ENCODE peak calls at places on chromosomes 6 and 20, in five cellular contexts. One of them, this sample, is unnamed.

GRCh38 chr6:16731503-16732018 is 29.7 kb downstream of the ATXN1 start:
- DNase-seq in uterus: no peak
- DNase-seq in adrenal gland: no peak
- DNase-seq in breast epithelium: no peak
- DNase-seq in upper lobe of left lung: no peak
- DNase-seq in this sample: no peak

GRCh38 chr6:42618686-42619085 is 54.9 kb downstream of the UBR2 start:
- DNase-seq in upper lobe of left lung: no peak
- DNase-seq in breast epithelium: no peak
- DNase-seq in adrenal gland: no peak
- DNase-seq in uterus: no peak
- DNase-seq in this sample: no peak

GRCh38 chr6:67567842-67568241 is 1067.2 kb upstream of the ADGRB3 start:
- DNase-seq in uterus: no peak
- DNase-seq in upper lobe of left lung: no peak
- DNase-seq in adrenal gland: no peak
- DNase-seq in breast epithelium: no peak
- DNase-seq in this sample: no peak

GRCh38 chr6:68975064-68975463 is 340.0 kb downstream of the ADGRB3 start:
- DNase-seq in upper lobe of left lung: no peak
- DNase-seq in breast epithelium: no peak
- DNase-seq in adrenal gland: peak; percentile 75
- DNase-seq in uterus: no peak
- DNase-seq in this sample: no peak

GRCh38 chr20:5596401-5597193 is 153.6 kb upstream of the SHLD1 start:
- DNase-seq in adrenal gland: no peak
- DNase-seq in uterus: no peak
- DNase-seq in upper lobe of left lung: no peak
- DNase-seq in breast epithelium: no peak
- DNase-seq in this sample: no peak

GRCh38 chr6:110255356-110255755 is 75.1 kb downstream of the CDC40 start:
- DNase-seq in uterus: no peak
- DNase-seq in adrenal gland: no peak
- DNase-seq in breast epithelium: no peak
- DNase-seq in upper lobe of left lung: no peak
- DNase-seq in this sample: no peak

GRCh38 chr20:9323622-9324021 is 190.8 kb upstream of the LAMP5 start:
- DNase-seq in breast epithelium: no peak
- DNase-seq in adrenal gland: no peak
- DNase-seq in upper lobe of left lung: no peak
- DNase-seq in uterus: no peak
- DNase-seq in this sample: no peak

GRCh38 chr6:132763269-132763668 is 5.6 kb upstream of the VNN2 start:
- DNase-seq in uterus: no peak
- DNase-seq in upper lobe of left lung: peak; percentile 30
- DNase-seq in breast epithelium: no peak
- DNase-seq in adrenal gland: peak; percentile 52
- DNase-seq in this sample: no peak

GRCh38 chr6:106309766-106310373 is 15.7 kb downstream of the ATG5 start:
- DNase-seq in adrenal gland: no peak
- DNase-seq in breast epithelium: no peak
- DNase-seq in upper lobe of left lung: no peak
- DNase-seq in uterus: no peak
- DNase-seq in this sample: no peak

GRCh38 chr6:146358341-146359046 is 185.1 kb upstream of the RAB32 start:
- DNase-seq in upper lobe of left lung: no peak
- DNase-seq in uterus: no peak
- DNase-seq in adrenal gland: no peak
- DNase-seq in breast epithelium: no peak
- DNase-seq in this sample: no peak

GRCh38 chr6:710601-711571 is 17.9 kb upstream of the EXOC2 start:
- DNase-seq in adrenal gland: peak; percentile 75
- DNase-seq in upper lobe of left lung: peak; percentile 71
- DNase-seq in breast epithelium: peak; percentile 34
- DNase-seq in uterus: peak; percentile 53
- DNase-seq in this sample: peak; percentile 70

GRCh38 chr20:24131684-24132083 is 143.1 kb upstream of the GGTLC1 start:
- DNase-seq in adrenal gland: no peak
- DNase-seq in upper lobe of left lung: no peak
- DNase-seq in uterus: no peak
- DNase-seq in breast epithelium: no peak
- DNase-seq in this sample: no peak

GRCh38 chr20:15895126-15895525 is 678.1 kb downstream of the KIF16B start:
- DNase-seq in upper lobe of left lung: no peak
- DNase-seq in uterus: no peak
- DNase-seq in adrenal gland: no peak
- DNase-seq in breast epithelium: no peak
- DNase-seq in this sample: no peak

GRCh38 chr6:7535498-7535897 is 6.0 kb upstream of the DSP start:
- DNase-seq in upper lobe of left lung: no peak
- DNase-seq in breast epithelium: no peak
- DNase-seq in adrenal gland: no peak
- DNase-seq in uterus: no peak
- DNase-seq in this sample: no peak

GRCh38 chr6:10381830-10382208 is 33.1 kb downstream of the TFAP2A start:
- DNase-seq in upper lobe of left lung: no peak
- DNase-seq in breast epithelium: no peak
- DNase-seq in uterus: no peak
- DNase-seq in adrenal gland: no peak
- DNase-seq in this sample: no peak

GRCh38 chr6:84854801-84855400 is 90.5 kb upstream of the TBX18 start:
- DNase-seq in breast epithelium: no peak
- DNase-seq in upper lobe of left lung: no peak
- DNase-seq in uterus: no peak
- DNase-seq in adrenal gland: no peak
- DNase-seq in this sample: no peak

GRCh38 chr20:47233333-47234188 is 122.9 kb downstream of the ZMYND8 start:
- DNase-seq in adrenal gland: no peak
- DNase-seq in upper lobe of left lung: no peak
- DNase-seq in breast epithelium: no peak
- DNase-seq in uterus: no peak
- DNase-seq in this sample: peak; percentile 69

DNA sequence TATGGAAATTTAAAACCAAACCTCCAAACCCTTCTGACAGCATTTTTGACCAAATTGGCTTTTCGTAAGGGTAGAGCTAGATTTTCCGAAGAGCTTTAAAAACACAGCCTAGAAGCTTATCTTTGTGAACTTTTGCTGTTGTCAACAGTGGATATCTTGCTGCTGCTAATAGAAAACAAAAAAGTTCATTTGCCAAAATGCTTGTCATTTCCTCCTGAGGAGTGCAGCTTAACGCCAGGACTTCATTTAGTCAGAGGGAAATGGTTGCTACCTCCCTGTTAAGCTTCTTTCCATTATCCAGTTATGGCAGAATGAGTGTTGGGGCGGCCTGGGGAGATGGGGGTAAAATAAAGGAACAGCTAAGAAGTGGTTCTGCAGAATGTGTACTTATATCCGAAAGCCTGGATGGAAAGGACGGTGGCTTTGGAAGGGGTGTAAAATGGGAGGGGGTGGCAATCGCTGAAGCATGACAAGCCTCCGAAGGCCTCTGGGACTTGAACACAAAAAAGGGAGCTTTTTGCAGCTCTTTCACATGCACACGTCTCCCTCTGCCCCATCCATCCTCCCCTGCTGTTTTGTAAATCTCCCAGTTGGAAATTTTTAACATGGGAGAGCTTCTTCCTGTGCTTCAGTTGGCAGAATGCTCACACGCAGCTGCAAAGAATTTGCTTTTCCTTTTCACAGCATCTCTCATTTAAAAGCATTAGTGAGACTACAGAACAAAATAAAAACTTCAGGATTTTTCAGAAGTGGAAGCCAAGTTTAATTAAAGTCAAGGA is 22.4 kb downstream of the JARID2 start:
- DNase-seq in breast epithelium: no peak
- DNase-seq in adrenal gland: no peak
- DNase-seq in upper lobe of left lung: no peak
- DNase-seq in uterus: no peak
- DNase-seq in this sample: no peak
- H3K4me3 ChIP-seq in breast epithelium: peak overlapping the region; percentile 19
- H3K4me3 ChIP-seq in adrenal gland: no peak overlapping the region
- H3K4me3 ChIP-seq in upper lobe of left lung: no peak overlapping the region
- H3K4me3 ChIP-seq in uterus: no peak overlapping the region
- H3K4me3 ChIP-seq in this sample: no peak overlapping the region

GRCh38 chr6:12020187-12020791 is 8.2 kb downstream of the HIVEP1 start:
- DNase-seq in adrenal gland: no peak
- DNase-seq in uterus: no peak
- DNase-seq in upper lobe of left lung: no peak
- DNase-seq in breast epithelium: no peak
- DNase-seq in this sample: no peak

GRCh38 chr6:12017876-12018401 is 5.8 kb downstream of the HIVEP1 start:
- DNase-seq in upper lobe of left lung: no peak
- DNase-seq in uterus: no peak
- DNase-seq in adrenal gland: no peak
- DNase-seq in breast epithelium: no peak
- DNase-seq in this sample: no peak

GRCh38 chr6:12014873-12015149 is 2.7 kb downstream of the HIVEP1 start:
- DNase-seq in uterus: no peak
- DNase-seq in breast epithelium: no peak
- DNase-seq in adrenal gland: no peak
- DNase-seq in upper lobe of left lung: no peak
- DNase-seq in this sample: no peak

GRCh38 chr6:12014027-12014872 is 2.1 kb downstream of the HIVEP1 start:
- DNase-seq in breast epithelium: no peak
- DNase-seq in upper lobe of left lung: no peak
- DNase-seq in uterus: no peak
- DNase-seq in adrenal gland: no peak
- DNase-seq in this sample: no peak

GRCh38 chr6:12017263-12017662 is 5.2 kb downstream of the HIVEP1 start:
- DNase-seq in adrenal gland: no peak
- DNase-seq in upper lobe of left lung: no peak
- DNase-seq in breast epithelium: no peak
- DNase-seq in uterus: no peak
- DNase-seq in this sample: no peak
- TF ChIP-seq POLR2A in adrenal gland: no peak
- TF ChIP-seq POLR2A in upper lobe of left lung: no peak
- TF ChIP-seq POLR2A in breast epithelium: no peak
- TF ChIP-seq POLR2A in uterus: no peak
- TF ChIP-seq POLR2A in this sample: no peak

GRCh38 chr6:166010136-166010535 is 157.5 kb downstream of the TBXT start:
- DNase-seq in adrenal gland: no peak
- DNase-seq in breast epithelium: no peak
- DNase-seq in uterus: no peak
- DNase-seq in upper lobe of left lung: no peak
- DNase-seq in this sample: no peak

GRCh38 chr6:166009385-166010031 is 158.1 kb downstream of the TBXT start:
- DNase-seq in breast epithelium: no peak
- DNase-seq in adrenal gland: no peak
- DNase-seq in uterus: no peak
- DNase-seq in upper lobe of left lung: no peak
- DNase-seq in this sample: no peak

GRCh38 chr6:166010585-166010984 is 157.1 kb downstream of the TBXT start:
- DNase-seq in uterus: no peak
- DNase-seq in adrenal gland: no peak
- DNase-seq in upper lobe of left lung: no peak
- DNase-seq in breast epithelium: no peak
- DNase-seq in this sample: no peak

GRCh38 chr6:166007349-166008263 is 160.0 kb downstream of the TBXT start:
- DNase-seq in adrenal gland: peak; percentile 87
- DNase-seq in upper lobe of left lung: no peak
- DNase-seq in uterus: peak; percentile 74
- DNase-seq in breast epithelium: no peak
- DNase-seq in this sample: no peak

DNA sequence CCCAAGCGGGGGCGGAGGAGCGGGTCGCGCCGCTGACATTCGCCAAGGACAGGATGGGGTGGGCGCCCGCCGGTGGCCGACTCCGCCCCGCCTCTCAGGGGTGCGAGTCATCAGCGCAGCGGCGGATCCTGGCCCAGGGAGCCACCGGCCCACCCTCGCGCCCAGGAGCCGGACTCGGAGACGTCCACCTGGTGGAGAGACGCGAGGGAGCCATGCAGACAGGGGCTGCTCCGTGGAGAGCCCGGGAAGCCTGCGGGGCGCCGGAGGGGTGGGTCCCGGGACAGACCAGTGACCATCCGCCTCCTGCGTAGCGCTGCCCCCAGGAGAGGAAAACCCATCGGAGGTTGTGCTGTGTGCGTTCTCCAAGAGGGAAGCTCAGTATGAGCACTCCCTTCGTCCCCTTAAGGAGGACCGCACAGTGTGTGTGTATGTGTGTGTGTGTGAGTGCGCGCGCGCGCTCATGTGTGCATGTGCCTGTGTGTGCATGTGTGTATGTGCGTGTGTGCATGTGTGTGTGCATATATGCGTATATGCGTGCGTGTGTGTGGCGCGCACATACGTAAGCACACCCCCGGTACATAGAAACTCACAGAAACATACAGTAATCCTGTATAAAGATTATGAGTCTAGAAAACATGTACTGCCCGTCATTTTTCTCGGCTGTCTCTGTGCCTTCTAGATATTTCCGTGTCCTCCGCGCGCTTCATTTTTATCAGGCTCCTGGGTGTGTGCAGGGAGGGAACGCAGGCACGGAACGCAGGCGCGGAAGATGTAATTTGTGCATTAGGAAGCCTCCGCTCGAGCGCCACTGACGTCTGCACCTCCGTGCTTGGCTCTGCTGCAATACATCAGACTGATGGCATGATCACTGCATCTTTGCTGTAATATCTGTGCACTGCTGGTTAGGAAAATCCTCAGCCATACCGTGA is 158.9 kb downstream of the TBXT start:
- DNase-seq in breast epithelium: no peak
- DNase-seq in adrenal gland: peak; percentile 80
- DNase-seq in upper lobe of left lung: no peak
- DNase-seq in uterus: no peak
- DNase-seq in this sample: no peak
- H3K4me3 ChIP-seq in breast epithelium: peak overlapping the region; percentile 60
- H3K4me3 ChIP-seq in adrenal gland: peak overlapping the region; percentile 17
- H3K4me3 ChIP-seq in upper lobe of left lung: no peak overlapping the region
- H3K4me3 ChIP-seq in uterus: peak overlapping the region; percentile 43
- H3K4me3 ChIP-seq in this sample: no peak overlapping the region

GRCh38 chr20:35284267-35284991 is at the start of gene EIF6:
- DNase-seq in adrenal gland: peak; percentile 90
- DNase-seq in breast epithelium: peak; percentile 58
- DNase-seq in upper lobe of left lung: peak; percentile 83
- DNase-seq in uterus: peak; percentile 76
- DNase-seq in this sample: peak; percentile 84
- TF ChIP-seq POLR2A in adrenal gland: no peak
- TF ChIP-seq POLR2A in breast epithelium: no peak
- TF ChIP-seq POLR2A in upper lobe of left lung: peak; percentile 38
- TF ChIP-seq POLR2A in uterus: no peak
- TF ChIP-seq POLR2A in this sample: peak; percentile 51

This sample was measured in right lobe of liver.